ENCODE peak calls at places on chromosomes 1 and 21, in eight cellular contexts. V, A, K, I, B, Y, Z and Q are unnamed samples.

GRCh38 chr1:92989253-92989652 is 28.0 kb upstream of the DIPK1A start:
- DNase-seq in V (no peak), A (no peak), K (no peak), I (no peak), B (no peak), Y (no peak), Z (no peak), Q (no peak)

GRCh38 chr1:18340158-18340764 is 140.5 kb upstream of the KLHDC7A start:
- DNase-seq in V (no peak), A (no peak), K (no peak), I (no peak), B (no peak), Y (no peak), Z (no peak), Q (no peak)

GRCh38 chr1:36486436-36487335 is 4.0 kb upstream of the CSF3R start:
- DNase-seq in V (no peak), A (peak; percentile 43), K (no peak), I (peak; percentile 93), B (peak; percentile 66), Y (peak; percentile 92), Z (no peak), Q (peak; percentile 77)

GRCh38 chr1:156926175-156926574 is 5.7 kb downstream of the LRRC71 start:
- DNase-seq in V (no peak), A (peak; percentile 70), K (no peak), I (peak; percentile 74), B (peak; percentile 31), Y (no peak), Z (peak; percentile 86), Q (no peak)

GRCh38 chr21:45148316-45149000 is 74.1 kb downstream of the ADARB1 start:
- DNase-seq in V (no peak), A (no peak), K (no peak), I (no peak), B (no peak), Y (no peak), Z (no peak), Q (peak; percentile 55)

GRCh38 chr1:14954210-14954609 is 199.3 kb upstream of the TMEM51 start:
- DNase-seq in V (no peak), A (no peak), K (no peak), I (no peak), B (no peak), Y (no peak), Z (no peak), Q (no peak)

GRCh38 chr1:61224609-61225008 is 142.2 kb downstream of the NFIA start:
- DNase-seq in V (no peak), A (no peak), K (no peak), I (no peak), B (no peak), Y (no peak), Z (no peak), Q (no peak)

GRCh38 chr1:39735731-39736130 is 3.0 kb upstream of the PPIE start:
- DNase-seq in V (no peak), A (no peak), K (no peak), I (no peak), B (no peak), Y (no peak), Z (no peak), Q (no peak)

GRCh38 chr1:56688522-56689026 is 43.5 kb downstream of the PRKAA2 start:
- DNase-seq in V (no peak), A (no peak), K (peak; percentile 79), I (no peak), B (no peak), Y (no peak), Z (peak; percentile 96), Q (no peak)

GRCh38 chr1:79441243-79441642 is 434.7 kb upstream of the ADGRL4 start:
- DNase-seq in V (no peak), A (no peak), K (no peak), I (no peak), B (no peak), Y (no peak), Z (no peak), Q (no peak)

GRCh38 chr1:180581635-180582039 is 22.9 kb downstream of the OVAAL start:
- DNase-seq in V (no peak), A (no peak), K (no peak), I (no peak), B (no peak), Y (no peak), Z (no peak), Q (no peak)

GRCh38 chr1:226549937-226550670 is 1.5 kb downstream of the STUM start:
- DNase-seq in V (peak; percentile 40), A (peak; percentile 59), K (peak; percentile 12), I (peak; percentile 68), B (no peak), Y (no peak), Z (peak; percentile 12), Q (peak; percentile 89)

GRCh38 chr1:57007472-57007871 is 41.7 kb upstream of the C8B start:
- DNase-seq in V (no peak), A (no peak), K (no peak), I (no peak), B (no peak), Y (no peak), Z (no peak), Q (no peak)

GRCh38 chr1:118649406-118649805 is 338.7 kb downstream of the TBX15 start:
- DNase-seq in V (no peak), A (no peak), K (no peak), I (no peak), B (no peak), Y (no peak), Z (no peak), Q (no peak)

GRCh38 chr1:8410791-8411190 is 92.9 kb downstream of the SLC45A1 start:
- DNase-seq in V (no peak), A (no peak), K (no peak), I (no peak), B (no peak), Y (no peak), Z (no peak), Q (no peak)

GRCh38 chr1:1534401-1535145 is 5.9 kb downstream of the TMEM240 start:
- DNase-seq in V (no peak), A (no peak), K (no peak), I (no peak), B (no peak), Y (no peak), Z (no peak), Q (no peak)

GRCh38 chr1:200302893-200303250 is 107.0 kb downstream of the ZNF281 start:
- DNase-seq in V (no peak), A (no peak), K (peak; percentile 40), I (peak; percentile 37), B (no peak), Y (no peak), Z (no peak), Q (no peak)

GRCh38 chr21:42887321-42887720 is 5.8 kb upstream of the NDUFV3 start:
- DNase-seq in V (no peak), A (no peak), K (no peak), I (no peak), B (no peak), Y (peak; percentile 1), Z (no peak), Q (no peak)

GRCh38 chr21:42892582-42892930 is 553 bp upstream of the NDUFV3 start:
- DNase-seq in V (no peak), A (no peak), K (no peak), I (no peak), B (no peak), Y (no peak), Z (no peak), Q (no peak)

GRCh38 chr21:42892931-42893660 is at the start of gene NDUFV3:
- DNase-seq in V (peak; percentile 99), A (peak; percentile 100), K (peak; percentile 99), I (peak; percentile 100), B (peak; percentile 100), Y (peak; percentile 100), Z (peak; percentile 93), Q (peak; percentile 100)
- TF ChIP-seq POLR2A in V (peak; percentile 92), A (peak; percentile 97), K (peak; percentile 93), I (no peak), B (peak; percentile 96), Y (peak; percentile 54), Z (peak; percentile 81), Q (peak; percentile 76)

GRCh38 chr1:51296379-51297357 is 33.7 kb downstream of the TTC39A start:
- DNase-seq in V (peak; percentile 73), A (peak; percentile 88), K (peak; percentile 80), I (peak; percentile 88), B (peak; percentile 87), Y (peak; percentile 90), Z (peak; percentile 61), Q (peak; percentile 87)
- TF ChIP-seq CTCF in V (peak; percentile 86), A (peak; percentile 97), K (peak; percentile 96), I (peak; percentile 81), B (peak; percentile 87), Y (peak; percentile 92), Z (peak; percentile 83), Q (peak; percentile 70)

GRCh38 chr1:54884135-54884586 is 2.8 kb downstream of the DHCR24 start:
- DNase-seq in V (no peak), A (no peak), K (no peak), I (no peak), B (no peak), Y (no peak), Z (no peak), Q (no peak)

GRCh38 chr1:54879872-54880271 is 7.1 kb downstream of the DHCR24 start:
- DNase-seq in V (no peak), A (no peak), K (no peak), I (no peak), B (no peak), Y (no peak), Z (no peak), Q (no peak)

GRCh38 chr1:54883349-54884102 is 3.5 kb downstream of the DHCR24 start:
- DNase-seq in V (no peak), A (no peak), K (no peak), I (no peak), B (peak; percentile 47), Y (no peak), Z (no peak), Q (no peak)

GRCh38 chr1:54884768-54885167 is 2.2 kb downstream of the DHCR24 start:
- DNase-seq in V (no peak), A (no peak), K (no peak), I (no peak), B (no peak), Y (no peak), Z (no peak), Q (no peak)

GRCh38 chr1:54882483-54882882 is 4.5 kb downstream of the DHCR24 start:
- DNase-seq in V (no peak), A (no peak), K (no peak), I (no peak), B (no peak), Y (no peak), Z (no peak), Q (no peak)
- TF ChIP-seq POLR2A in V (no peak), A (no peak), K (no peak), I (no peak), B (no peak), Y (no peak), Z (no peak), Q (no peak)

DNA sequence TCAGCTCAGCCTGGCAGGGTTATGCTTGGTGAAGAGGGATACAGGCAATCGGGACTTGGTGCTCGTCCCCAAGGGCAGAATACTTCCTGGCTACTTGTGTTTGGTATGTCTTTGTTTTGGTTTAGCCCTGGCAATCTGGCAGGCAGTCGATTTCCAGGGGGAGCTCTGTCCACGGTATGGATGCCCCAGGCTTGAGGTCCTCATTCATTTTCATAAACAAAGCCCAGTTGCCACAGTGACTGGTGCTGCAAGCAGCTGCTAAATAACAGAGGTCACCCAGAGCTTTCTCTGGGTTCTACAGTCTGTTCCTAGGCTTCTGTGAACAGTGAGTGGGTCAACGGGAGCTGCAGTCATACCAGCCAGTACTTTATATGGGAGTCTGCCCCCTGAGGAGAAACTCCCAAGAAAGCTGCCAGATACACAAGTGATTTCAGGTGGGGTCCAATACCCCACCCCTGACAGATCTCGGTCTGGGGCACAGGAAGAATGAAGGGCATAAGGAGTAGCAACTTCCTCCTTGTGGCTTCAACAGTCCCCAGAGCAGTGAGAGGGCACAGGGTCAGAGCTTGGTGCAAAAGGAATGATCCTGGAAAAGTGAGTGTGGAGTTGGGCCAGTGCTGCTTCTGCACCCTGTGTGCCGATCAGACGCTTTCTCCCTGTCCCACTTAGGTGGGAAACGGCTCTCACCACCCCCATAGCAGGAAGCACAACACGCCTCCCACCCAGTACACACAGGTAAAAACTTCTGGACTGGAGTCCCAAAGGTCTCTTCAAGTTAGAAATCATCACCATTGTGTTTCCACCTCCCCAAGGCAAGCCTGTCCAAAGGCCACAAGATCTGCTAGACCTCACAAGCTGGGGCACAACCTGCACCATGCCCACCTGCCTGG is 55.5 kb downstream of the TGFBR3 start:
- DNase-seq in V (peak; percentile 77), A (peak; percentile 67), K (peak; percentile 95), I (no peak), B (peak; percentile 61), Y (no peak), Z (no peak), Q (peak; percentile 85)
- TF ChIP-seq CTCF in V (peak; percentile 52), A (no peak), K (peak; percentile 67), I (no peak), B (peak; percentile 59), Y (peak; percentile 22), Z (no peak), Q (no peak)